ENCODE peak calls at places on chromosomes 11 and 22, in six cellular contexts. O is H1, M is H9, U is neuronal stem cell, J is trophoblast cell, L is mesenchymal stem cell. X is an unnamed sample.

GRCh38 chr22:32836286-32836859 is 34.9 kb downstream of the TIMP3 start:
- DNase-seq in L (no peak), J (peak), M (no peak), U (no peak), O (no peak), X (peak)

GRCh38 chr22:47395481-47395880 is 633.0 kb downstream of the TBC1D22A start:
- DNase-seq in M (no peak), L (no peak), J (no peak), O (no peak), U (no peak), X (peak)

GRCh38 chr11:122714021-122714420 is 58.5 kb downstream of the UBASH3B start:
- DNase-seq in M (no peak), U (no peak), L (no peak), J (no peak), O (no peak), X (no peak)

GRCh38 chr11:132632641-132633124 is 899.6 kb downstream of the OPCML start:
- DNase-seq in M (no peak), L (peak), O (no peak), U (no peak), J (peak), X (peak)

GRCh38 chr11:18384157-18384641 is 10.2 kb upstream of the LDHA start:
- DNase-seq in O (no peak), U (no peak), M (no peak), J (peak), L (no peak), X (peak)

GRCh38 chr11:122863704-122864326 is 18.7 kb upstream of the JHY start:
- DNase-seq in U (no peak), L (peak), O (no peak), J (peak), M (no peak), X (peak)

GRCh38 chr11:64502634-64503033 is 88.4 kb upstream of the SLC22A12 start:
- DNase-seq in U (no peak), J (no peak), L (no peak), M (no peak), O (no peak), X (no peak)

GRCh38 chr22:43110927-43111623 is 525 bp downstream of the BIK start:
- DNase-seq in U (no peak), L (no peak), J (no peak), O (peak), M (no peak), X (no peak)

GRCh38 chr11:10308208-10308954 is 3.5 kb downstream of the ADM start:
- DNase-seq in J (peak), U (no peak), M (no peak), L (peak), O (no peak), X (peak)

GRCh38 chr11:64544616-64545296 is 46.3 kb upstream of the SLC22A12 start:
- DNase-seq in U (no peak), M (no peak), J (peak), O (no peak), L (no peak), X (no peak)

GRCh38 chr11:96095884-96096301 is 172.0 kb upstream of the MTMR2 start:
- DNase-seq in J (peak), O (no peak), M (no peak), L (no peak), U (no peak), X (no peak)

GRCh38 chr11:134464196-134464595 is 52.2 kb upstream of the B3GAT1 start:
- DNase-seq in U (no peak), O (no peak), J (no peak), M (peak), L (no peak), X (no peak)

GRCh38 chr11:112401036-112401769 is 140.5 kb upstream of the PLET1 start:
- DNase-seq in J (peak), M (no peak), L (no peak), U (no peak), O (no peak), X (no peak)

GRCh38 chr11:70466154-70466553 is 67.8 kb downstream of the CTTN start:
- DNase-seq in O (no peak), L (peak), M (no peak), J (peak), U (no peak), X (peak)

GRCh38 chr11:45885921-45886721 is 670 bp downstream of the MAPK8IP1 start:
- DNase-seq in J (no peak), O (peak), U (no peak), L (no peak), M (peak), X (no peak)

GRCh38 chr22:36756746-36757607 is 18.9 kb downstream of the IFT27 start:
- DNase-seq in O (no peak), L (no peak), M (peak), U (no peak), J (no peak), X (no peak)

DNA sequence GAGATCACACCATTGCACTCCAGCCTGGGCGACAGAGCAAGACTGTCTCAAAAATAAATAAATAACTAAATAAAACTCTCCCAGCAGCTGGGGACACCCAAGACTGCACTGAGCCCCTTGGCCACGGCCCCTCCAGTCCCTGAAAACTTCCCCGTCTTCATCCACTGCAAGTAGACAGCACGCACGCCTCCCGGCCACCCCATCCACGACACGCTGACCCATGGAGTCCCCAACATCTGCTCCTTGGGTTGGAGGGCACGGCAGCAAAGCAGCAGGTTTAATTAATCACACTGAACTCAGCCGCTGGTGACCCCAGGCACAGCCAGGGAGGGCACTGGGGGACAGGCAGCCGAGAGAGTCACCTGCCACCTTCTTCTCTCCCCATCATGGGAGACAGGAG is 178.5 kb downstream of the BRD1 start:
- DNase-seq in M (no peak), O (no peak), U (no peak), J (no peak), L (no peak), X (no peak)
- H4K91ac ChIP-seq in M (no peak), O (no peak), U (no peak), J (no peak), L (no peak), X (no peak)

DNA sequence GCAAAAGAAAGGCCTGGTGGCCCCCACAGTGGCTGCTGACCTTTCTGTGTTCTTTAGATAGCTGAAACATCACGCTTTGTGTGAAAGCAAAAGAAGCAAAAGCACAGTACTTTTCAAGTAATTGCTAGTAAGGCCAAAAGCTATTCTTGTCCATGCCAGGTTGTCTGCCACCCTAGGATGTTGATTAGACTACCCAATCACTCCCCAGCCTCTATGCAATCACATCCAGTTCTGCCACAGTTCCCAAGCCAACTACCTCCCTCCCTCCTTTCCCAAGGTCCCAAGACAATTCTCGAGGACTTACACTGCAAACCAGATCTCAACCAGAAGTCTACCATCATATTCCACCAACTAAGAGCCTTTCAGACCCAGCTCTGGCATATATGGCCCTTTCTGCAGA is 46.2 kb downstream of the RDX start:
- DNase-seq in J (no peak), L (no peak), M (no peak), U (no peak), O (no peak), X (no peak)
- H4K91ac ChIP-seq in J (no peak), L (no peak), M (no peak), U (no peak), O (no peak), X (no peak)

GRCh38 chr11:130024356-130024755 is 21.7 kb upstream of the PRDM10 start:
- DNase-seq in O (no peak), U (no peak), M (no peak), L (no peak), J (no peak), X (no peak)
- H4K91ac ChIP-seq in O (no peak), U (no peak), M (no peak), L (no peak), J (no peak), X (no peak)

GRCh38 chr11:35586216-35586615 is 32.0 kb upstream of the FJX1 start:
- DNase-seq in O (no peak), J (no peak), L (no peak), U (no peak), M (no peak), X (no peak)
- H4K91ac ChIP-seq in O (no peak), J (no peak), L (no peak), U (no peak), M (no peak), X (no peak)

GRCh38 chr22:17920992-17921650 is 103.2 kb downstream of the MICAL3 start:
- DNase-seq in O (no peak), J (peak), U (no peak), M (no peak), L (no peak), X (no peak)

GRCh38 chr22:17924076-17924475 is 100.3 kb downstream of the MICAL3 start:
- DNase-seq in L (no peak), U (no peak), M (no peak), J (no peak), O (no peak), X (no peak)

GRCh38 chr22:17921871-17922821 is 102.2 kb downstream of the MICAL3 start:
- DNase-seq in U (no peak), J (peak), O (peak), M (peak), L (no peak), X (no peak)

GRCh38 chr22:17924735-17925727 is 99.3 kb downstream of the MICAL3 start:
- DNase-seq in O (no peak), U (no peak), J (peak), M (no peak), L (no peak), X (no peak)

DNA sequence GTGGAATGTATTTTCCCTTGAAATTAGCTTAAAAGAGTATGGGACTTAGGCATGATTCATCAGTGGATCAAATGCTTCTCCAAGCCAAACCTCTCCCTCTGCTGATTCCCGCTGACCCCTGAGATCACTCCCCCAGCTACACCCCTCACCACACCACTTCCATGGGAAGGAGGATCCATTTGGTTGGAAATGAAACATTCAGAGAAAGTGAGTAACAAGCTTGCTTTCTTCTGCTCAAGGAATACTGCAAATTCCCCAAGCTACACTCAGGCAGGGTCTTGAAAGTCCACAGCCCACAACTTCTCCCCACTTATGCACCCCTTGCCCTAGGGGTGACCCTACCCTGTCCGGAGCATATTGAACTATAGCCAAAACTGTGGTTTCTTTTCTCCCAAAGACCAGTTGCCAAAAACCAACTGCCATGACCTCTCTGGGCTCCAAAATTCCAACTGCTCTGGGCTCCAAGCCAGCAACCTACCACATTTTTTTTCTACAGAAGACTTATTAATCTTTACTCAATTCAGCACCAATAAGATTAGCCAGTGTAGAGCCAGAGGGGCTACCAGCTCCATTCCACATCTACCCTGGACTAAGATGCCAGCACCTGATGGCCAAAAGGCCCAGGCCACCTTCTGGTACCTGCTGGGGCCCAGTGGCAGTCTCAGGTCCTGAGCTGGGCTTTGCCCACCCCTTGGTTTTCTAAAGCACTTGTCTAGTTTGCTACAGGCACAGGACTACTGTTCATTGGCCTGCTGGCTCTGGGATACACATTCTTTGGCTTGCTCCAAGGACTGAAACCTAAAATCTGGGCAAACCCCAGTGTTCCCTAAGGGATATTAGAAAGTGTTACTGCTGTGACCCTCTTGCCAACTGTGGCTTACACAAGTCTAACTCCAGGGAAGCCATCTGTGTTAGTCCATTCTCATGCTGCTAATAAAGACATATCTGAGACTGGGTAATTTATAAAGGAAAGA is 101.1 kb downstream of the MICAL3 start:
- DNase-seq in M (no peak), U (no peak), L (peak), J (no peak), O (no peak), X (peak)
- H4K91ac ChIP-seq in M (no peak), U (no peak), L (no peak), J (peak), O (no peak), X (peak)

X was measured in IMR-90.